ENCODE peak calls at places on chromosomes 5 and 9, in ten cellular contexts. F, V, M, A, Y, D, I, U, Q and N are unnamed samples.

GRCh38 chr5:117788596-117788995 is 1199.8 kb downstream of the DTWD2 start:
- DNase-seq in A (no peak), I (no peak), F (no peak), Y (no peak), M (no peak), V (no peak), U (no peak), Q (no peak), D (no peak), N (no peak)

GRCh38 chr5:54717870-54718269 is 200.3 kb downstream of the SNX18 start:
- DNase-seq in Q (no peak), V (peak; percentile 58), A (no peak), I (peak; percentile 43), U (no peak), M (no peak), F (no peak), Y (no peak), D (no peak), N (no peak)

GRCh38 chr5:57902035-57902434 is 419.4 kb upstream of the ACTBL2 start:
- DNase-seq in V (no peak), M (no peak), A (no peak), D (no peak), Y (no peak), F (no peak), I (no peak), U (no peak), Q (no peak), N (no peak)

GRCh38 chr9:110048473-110048975 is 159.4 kb downstream of the C9orf152 start:
- DNase-seq in D (peak; percentile 62), M (peak; percentile 54), I (peak; percentile 87), V (peak; percentile 88), U (peak; percentile 82), A (peak; percentile 11), Y (peak; percentile 65), Q (peak; percentile 85), F (peak; percentile 85), N (peak; percentile 84)

GRCh38 chr9:87656485-87656884 is 69.4 kb upstream of the CTSL start:
- DNase-seq in M (no peak), F (no peak), A (no peak), Y (no peak), V (no peak), Q (peak; percentile 12), I (no peak), D (no peak), U (no peak), N (no peak)

GRCh38 chr5:177361418-177362101 is 3.8 kb downstream of the RGS14 start:
- DNase-seq in M (no peak), A (no peak), I (no peak), Q (no peak), U (no peak), V (no peak), D (no peak), F (no peak), Y (no peak), N (peak; percentile 43)

GRCh38 chr5:143481697-143482531 is 78.4 kb upstream of the NR3C1 start:
- DNase-seq in D (no peak), V (no peak), Y (no peak), U (no peak), M (no peak), Q (no peak), I (no peak), A (no peak), F (no peak), N (no peak)

GRCh38 chr5:173612948-173613347 is 3.5 kb downstream of the BOD1 start:
- DNase-seq in D (no peak), A (no peak), V (no peak), F (no peak), U (no peak), I (no peak), M (no peak), Y (no peak), Q (peak; percentile 62), N (no peak)

GRCh38 chr9:82010711-82011110 is 22.1 kb downstream of the SPATA31D1 start:
- DNase-seq in Q (no peak), Y (no peak), M (no peak), F (no peak), D (no peak), U (no peak), I (no peak), A (no peak), V (no peak), N (no peak)

GRCh38 chr5:125476888-125477585 is 730.6 kb upstream of the ZNF608 start:
- DNase-seq in V (no peak), A (no peak), U (no peak), F (peak; percentile 10), D (no peak), Q (no peak), I (no peak), Y (no peak), M (no peak), N (no peak)

GRCh38 chr9:120839146-120839545 is 3.6 kb downstream of the PSMD5 start:
- DNase-seq in V (no peak), Y (no peak), Q (no peak), F (no peak), I (no peak), M (no peak), A (no peak), U (no peak), D (no peak), N (no peak)

GRCh38 chr5:102511666-102512065 is 12.9 kb upstream of the SLCO6A1 start:
- DNase-seq in I (no peak), V (no peak), D (peak; percentile 85), U (no peak), M (no peak), A (no peak), Y (no peak), Q (peak; percentile 4), F (no peak), N (no peak)

GRCh38 chr5:155147222-155147621 is 133.7 kb downstream of the KIF4B start:
- DNase-seq in U (no peak), Y (no peak), I (no peak), D (peak; percentile 6), F (no peak), M (no peak), Q (no peak), A (no peak), V (no peak), N (no peak)

GRCh38 chr9:33263131-33263935 is 1.2 kb downstream of the BAG1 start:
- DNase-seq in D (peak; percentile 7), M (no peak), I (no peak), Y (peak; percentile 37), A (no peak), U (no peak), V (peak; percentile 20), Q (peak; percentile 14), F (peak; percentile 21), N (no peak)

GRCh38 chr9:136685792-136686533 is 1.3 kb downstream of the AGPAT2 start:
- DNase-seq in Q (no peak), M (no peak), V (no peak), F (no peak), A (no peak), D (no peak), Y (no peak), I (no peak), U (no peak), N (no peak)

GRCh38 chr5:56760723-56761122 is 54.6 kb upstream of the MAP3K1 start:
- DNase-seq in A (no peak), U (no peak), D (no peak), I (no peak), F (no peak), Q (no peak), Y (no peak), V (no peak), M (no peak), N (no peak)

GRCh38 chr9:114377046-114377445 is 10.7 kb downstream of the AKNA start:
- DNase-seq in F (no peak), D (no peak), Y (no peak), V (no peak), M (no peak), A (no peak), Q (no peak), U (no peak), I (no peak), N (no peak)

GRCh38 chr9:107478805-107479204 is 10.8 kb downstream of the KLF4 start:
- DNase-seq in Y (no peak), V (no peak), A (no peak), M (no peak), I (no peak), Q (no peak), U (no peak), D (no peak), F (no peak), N (no peak)